ENCODE peak calls at places on chromosome 21, in seven cellular contexts. One of them, this sample, is unnamed. For H3K4me1, the result is how much of the 10 kb centered on the place peaks cover.

GRCh38 chr21:46094401-46095105 is 3.4 kb upstream of the COL6A2 start:
- DNase-seq in SK-N-SH: no peak
- DNase-seq in RWPE2: no peak
- DNase-seq in uterus: no peak
- DNase-seq in OCI-LY7: no peak
- DNase-seq in GM23338: no peak
- DNase-seq in tibial nerve: no peak
- DNase-seq in this sample: no peak

GRCh38 chr21:26506951-26507350 is 66.1 kb downstream of the CYYR1 start:
- DNase-seq in RWPE2: no peak
- DNase-seq in GM23338: no peak
- DNase-seq in tibial nerve: no peak
- DNase-seq in OCI-LY7: no peak
- DNase-seq in uterus: no peak
- DNase-seq in SK-N-SH: no peak
- DNase-seq in this sample: no peak

GRCh38 chr21:18772404-18772803 is 368.8 kb upstream of the TMPRSS15 start:
- DNase-seq in OCI-LY7: no peak
- DNase-seq in SK-N-SH: no peak
- DNase-seq in uterus: no peak
- DNase-seq in RWPE2: no peak
- DNase-seq in GM23338: no peak
- DNase-seq in tibial nerve: no peak
- DNase-seq in this sample: no peak

GRCh38 chr21:27152996-27153395 is 186.1 kb upstream of the ADAMTS5 start:
- DNase-seq in uterus: no peak
- DNase-seq in RWPE2: no peak
- DNase-seq in OCI-LY7: no peak
- DNase-seq in SK-N-SH: no peak
- DNase-seq in tibial nerve: no peak
- DNase-seq in GM23338: no peak
- DNase-seq in this sample: no peak

GRCh38 chr21:26717146-26717739 is 128.0 kb downstream of the ADAMTS1 start:
- DNase-seq in GM23338: peak
- DNase-seq in OCI-LY7: peak
- DNase-seq in RWPE2: no peak
- DNase-seq in uterus: no peak
- DNase-seq in SK-N-SH: peak
- DNase-seq in tibial nerve: no peak
- DNase-seq in this sample: no peak

GRCh38 chr21:37412603-37413360 is 46.2 kb downstream of the DYRK1A start:
- DNase-seq in RWPE2: no peak
- DNase-seq in GM23338: no peak
- DNase-seq in OCI-LY7: no peak
- DNase-seq in SK-N-SH: no peak
- DNase-seq in tibial nerve: no peak
- DNase-seq in uterus: no peak
- DNase-seq in this sample: no peak

GRCh38 chr21:45595574-45596295 is 47.8 kb upstream of the PCBP3 start:
- DNase-seq in tibial nerve: no peak
- DNase-seq in RWPE2: peak
- DNase-seq in GM23338: no peak
- DNase-seq in SK-N-SH: no peak
- DNase-seq in OCI-LY7: no peak
- DNase-seq in uterus: no peak
- DNase-seq in this sample: peak

GRCh38 chr21:37337831-37338230 is 28.7 kb upstream of the DYRK1A start:
- DNase-seq in uterus: no peak
- DNase-seq in SK-N-SH: no peak
- DNase-seq in tibial nerve: no peak
- DNase-seq in OCI-LY7: no peak
- DNase-seq in RWPE2: no peak
- DNase-seq in GM23338: no peak
- DNase-seq in this sample: no peak

GRCh38 chr21:17387030-17387617 is 125.7 kb upstream of the CXADR start:
- DNase-seq in tibial nerve: no peak
- DNase-seq in GM23338: peak
- DNase-seq in uterus: peak
- DNase-seq in SK-N-SH: peak
- DNase-seq in OCI-LY7: peak
- DNase-seq in RWPE2: no peak
- DNase-seq in this sample: no peak

GRCh38 chr21:38249879-38250278 is 6.9 kb upstream of the KCNJ15 start:
- DNase-seq in tibial nerve: no peak
- DNase-seq in SK-N-SH: no peak
- DNase-seq in GM23338: no peak
- DNase-seq in OCI-LY7: no peak
- DNase-seq in uterus: no peak
- DNase-seq in RWPE2: no peak
- DNase-seq in this sample: no peak

GRCh38 chr21:37006243-37006520 is 320 bp upstream of the RIPPLY3 start:
- DNase-seq in uterus: no peak
- DNase-seq in SK-N-SH: peak
- DNase-seq in OCI-LY7: no peak
- DNase-seq in tibial nerve: no peak
- DNase-seq in GM23338: no peak
- DNase-seq in RWPE2: no peak
- DNase-seq in this sample: no peak

GRCh38 chr21:44686843-44687561 is 5.0 kb upstream of the KRTAP12-1 start:
- DNase-seq in SK-N-SH: no peak
- DNase-seq in GM23338: peak
- DNase-seq in tibial nerve: no peak
- DNase-seq in uterus: no peak
- DNase-seq in OCI-LY7: no peak
- DNase-seq in RWPE2: no peak
- DNase-seq in this sample: no peak

GRCh38 chr21:38699048-38699447 is 106.7 kb upstream of the ETS2 start:
- DNase-seq in GM23338: peak
- DNase-seq in RWPE2: no peak
- DNase-seq in SK-N-SH: no peak
- DNase-seq in OCI-LY7: no peak
- DNase-seq in tibial nerve: no peak
- DNase-seq in uterus: no peak
- DNase-seq in this sample: no peak

GRCh38 chr21:45443595-45444181 is 38.7 kb downstream of the COL18A1 start:
- DNase-seq in GM23338: no peak
- DNase-seq in uterus: no peak
- DNase-seq in tibial nerve: no peak
- DNase-seq in RWPE2: no peak
- DNase-seq in SK-N-SH: no peak
- DNase-seq in OCI-LY7: no peak
- DNase-seq in this sample: peak

GRCh38 chr21:44552681-44553080 is 1.4 kb upstream of the KRTAP10-2 start:
- DNase-seq in GM23338: no peak
- DNase-seq in tibial nerve: no peak
- DNase-seq in uterus: no peak
- DNase-seq in OCI-LY7: no peak
- DNase-seq in RWPE2: no peak
- DNase-seq in SK-N-SH: no peak
- DNase-seq in this sample: no peak

GRCh38 chr21:40516336-40516735 is 330.6 kb downstream of the DSCAM start:
- DNase-seq in SK-N-SH: no peak
- DNase-seq in OCI-LY7: no peak
- DNase-seq in tibial nerve: no peak
- DNase-seq in GM23338: peak
- DNase-seq in uterus: no peak
- DNase-seq in RWPE2: no peak
- DNase-seq in this sample: peak

GRCh38 chr21:44443891-44444285 is 11.4 kb upstream of the LRRC3 start:
- DNase-seq in uterus: no peak
- DNase-seq in SK-N-SH: no peak
- DNase-seq in GM23338: no peak
- DNase-seq in tibial nerve: no peak
- DNase-seq in RWPE2: peak
- DNase-seq in OCI-LY7: no peak
- DNase-seq in this sample: peak

GRCh38 chr21:14995695-14996490 is 68.9 kb downstream of the NRIP1 start:
- DNase-seq in OCI-LY7: no peak
- DNase-seq in RWPE2: no peak
- DNase-seq in SK-N-SH: no peak
- DNase-seq in tibial nerve: no peak
- DNase-seq in GM23338: peak
- DNase-seq in uterus: no peak
- DNase-seq in this sample: peak

GRCh38 chr21:34900376-34900775 is 148.7 kb downstream of the RUNX1 start:
- DNase-seq in SK-N-SH: no peak
- DNase-seq in GM23338: no peak
- DNase-seq in uterus: no peak
- DNase-seq in OCI-LY7: no peak
- DNase-seq in RWPE2: no peak
- DNase-seq in tibial nerve: no peak
- DNase-seq in this sample: no peak

GRCh38 chr21:26169061-26169610 is 1.4 kb downstream of the APP start:
- DNase-seq in uterus: peak
- DNase-seq in tibial nerve: no peak
- DNase-seq in GM23338: peak
- DNase-seq in OCI-LY7: no peak
- DNase-seq in RWPE2: no peak
- DNase-seq in SK-N-SH: peak
- DNase-seq in this sample: peak

GRCh38 chr21:28018741-28019669 is 973.7 kb downstream of the LTN1 start:
- DNase-seq in uterus: no peak
- DNase-seq in RWPE2: no peak
- DNase-seq in OCI-LY7: peak
- DNase-seq in GM23338: peak
- DNase-seq in SK-N-SH: no peak
- DNase-seq in tibial nerve: no peak
- DNase-seq in this sample: no peak

GRCh38 chr21:43959231-43960041 is 52.7 kb upstream of the TRAPPC10 start:
- DNase-seq in tibial nerve: no peak
- DNase-seq in uterus: no peak
- DNase-seq in GM23338: no peak
- DNase-seq in RWPE2: no peak
- DNase-seq in OCI-LY7: no peak
- DNase-seq in SK-N-SH: no peak
- DNase-seq in this sample: peak

GRCh38 chr21:46110499-46111192 is 12.7 kb downstream of the COL6A2 start:
- DNase-seq in GM23338: peak
- DNase-seq in RWPE2: no peak
- DNase-seq in OCI-LY7: no peak
- DNase-seq in SK-N-SH: peak
- DNase-seq in tibial nerve: peak
- DNase-seq in uterus: peak
- DNase-seq in this sample: peak

GRCh38 chr21:35382696-35383095 is 333.6 kb upstream of the RUNX1 start:
- DNase-seq in RWPE2: no peak
- DNase-seq in uterus: no peak
- DNase-seq in OCI-LY7: no peak
- DNase-seq in tibial nerve: no peak
- DNase-seq in SK-N-SH: no peak
- DNase-seq in GM23338: no peak
- DNase-seq in this sample: no peak

GRCh38 chr21:38438476-38438893 is 59.8 kb downstream of the ERG start:
- DNase-seq in SK-N-SH: no peak
- DNase-seq in tibial nerve: no peak
- DNase-seq in OCI-LY7: no peak
- DNase-seq in RWPE2: no peak
- DNase-seq in uterus: peak
- DNase-seq in GM23338: no peak
- DNase-seq in this sample: peak

GRCh38 chr21:29524055-29524454 is 225.3 kb downstream of the BACH1 start:
- DNase-seq in RWPE2: no peak
- DNase-seq in uterus: no peak
- DNase-seq in GM23338: no peak
- DNase-seq in OCI-LY7: no peak
- DNase-seq in SK-N-SH: no peak
- DNase-seq in tibial nerve: no peak
- DNase-seq in this sample: peak
- H3K4me3 ChIP-seq in RWPE2: no peak
- H3K4me3 ChIP-seq in uterus: no peak
- H3K4me3 ChIP-seq in GM23338: no peak
- H3K4me3 ChIP-seq in OCI-LY7: no peak
- H3K4me3 ChIP-seq in SK-N-SH: no peak
- H3K4me3 ChIP-seq in tibial nerve: no peak
- H3K4me3 ChIP-seq in this sample: no peak

DNA sequence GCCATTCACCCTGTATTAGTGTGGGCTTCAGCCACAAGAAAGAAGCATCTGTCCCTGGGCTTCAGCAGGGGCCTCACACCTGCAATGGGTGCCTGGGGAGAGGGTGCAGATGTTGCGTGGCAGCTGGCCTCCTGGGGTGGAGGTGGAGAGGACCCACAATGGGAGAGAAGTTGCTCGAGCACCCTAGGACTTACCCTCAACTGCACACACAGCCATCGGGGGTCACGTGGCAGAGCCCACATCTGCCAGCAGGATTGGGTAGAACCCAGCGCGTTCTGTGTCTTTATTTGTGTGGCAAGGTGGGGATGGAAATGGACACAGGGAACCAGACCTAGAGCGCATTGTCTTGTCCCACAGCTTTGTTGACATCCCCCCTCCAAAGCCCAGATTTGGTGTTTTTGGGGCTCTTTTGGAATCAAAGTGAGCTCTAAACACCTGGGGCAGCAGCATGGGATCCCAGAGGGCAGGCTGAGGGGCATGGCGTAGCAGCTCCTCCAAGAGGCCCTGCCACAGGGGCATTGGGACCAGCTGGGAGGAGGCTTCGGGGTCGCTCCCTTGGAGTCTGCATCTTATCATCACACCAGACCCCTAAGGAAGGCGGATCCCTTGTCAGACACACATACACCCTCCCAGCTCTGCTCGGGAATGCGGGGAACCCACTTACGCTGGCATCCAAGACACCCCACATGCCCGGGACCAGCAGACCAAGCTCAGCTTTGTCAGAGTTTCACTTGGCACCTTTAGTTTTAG is 5.1 kb downstream of the ABCG1 start:
- DNase-seq in uterus: no peak
- DNase-seq in tibial nerve: no peak
- DNase-seq in RWPE2: peak
- DNase-seq in GM23338: no peak
- DNase-seq in OCI-LY7: no peak
- DNase-seq in SK-N-SH: no peak
- DNase-seq in this sample: no peak
- H3K4me1 ChIP-seq in uterus: under half
- H3K4me1 ChIP-seq in tibial nerve: half or more
- H3K4me1 ChIP-seq in RWPE2: under half
- H3K4me1 ChIP-seq in GM23338: under half
- H3K4me1 ChIP-seq in OCI-LY7: half or more
- H3K4me1 ChIP-seq in SK-N-SH: under half
- H3K4me1 ChIP-seq in this sample: under half

GRCh38 chr21:32415451-32415850 is 2.9 kb downstream of the EVA1C start:
- DNase-seq in RWPE2: no peak
- DNase-seq in SK-N-SH: no peak
- DNase-seq in tibial nerve: no peak
- DNase-seq in uterus: no peak
- DNase-seq in GM23338: no peak
- DNase-seq in OCI-LY7: no peak
- DNase-seq in this sample: no peak
- H3K4me3 ChIP-seq in RWPE2: no peak
- H3K4me3 ChIP-seq in SK-N-SH: no peak
- H3K4me3 ChIP-seq in tibial nerve: no peak
- H3K4me3 ChIP-seq in uterus: peak
- H3K4me3 ChIP-seq in GM23338: no peak
- H3K4me3 ChIP-seq in OCI-LY7: no peak
- H3K4me3 ChIP-seq in this sample: peak

DNA sequence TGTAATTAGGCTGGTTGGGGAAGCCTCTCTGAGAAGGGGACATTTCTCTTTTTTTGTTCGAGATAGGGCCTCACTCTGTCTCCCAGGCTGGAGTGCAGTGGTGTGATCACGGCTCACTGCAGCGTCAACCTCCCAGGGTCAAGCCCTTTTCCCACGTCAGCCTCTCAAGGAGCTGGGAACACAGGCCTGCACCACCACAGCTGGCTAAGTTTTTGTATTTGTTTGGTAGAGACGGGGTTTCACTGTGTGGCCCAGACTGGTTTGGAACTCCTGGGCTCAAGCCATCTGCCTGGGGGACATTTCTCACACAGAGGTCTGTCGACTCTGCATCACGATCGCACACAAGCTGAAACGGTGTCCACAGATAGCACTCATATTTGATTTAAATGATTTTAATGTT is 39.7 kb downstream of the HUNK start:
- DNase-seq in SK-N-SH: no peak
- DNase-seq in OCI-LY7: no peak
- DNase-seq in GM23338: no peak
- DNase-seq in uterus: no peak
- DNase-seq in RWPE2: no peak
- DNase-seq in tibial nerve: no peak
- DNase-seq in this sample: no peak
- H3K4me1 ChIP-seq in SK-N-SH: under half
- H3K4me1 ChIP-seq in OCI-LY7: under half
- H3K4me1 ChIP-seq in GM23338: half or more
- H3K4me1 ChIP-seq in uterus: under half
- H3K4me1 ChIP-seq in RWPE2: under half
- H3K4me1 ChIP-seq in tibial nerve: under half
- H3K4me1 ChIP-seq in this sample: under half

This sample was measured in right cardiac atrium.